ENCODE peak calls at places on chromosomes 5 and 9, in five cellular contexts. One of them, this sample, is unnamed.

GRCh38 chr9:121325387-121325786 is 44.7 kb downstream of the STOM start:
- DNase-seq in neural progenitor cell: no peak
- DNase-seq in A549: no peak
- DNase-seq in mammary epithelial cell: no peak
- DNase-seq in HL-60: no peak
- DNase-seq in this sample: no peak

GRCh38 chr5:118247468-118247867 is 740.9 kb downstream of the DTWD2 start:
- DNase-seq in neural progenitor cell: no peak
- DNase-seq in A549: no peak
- DNase-seq in mammary epithelial cell: peak
- DNase-seq in HL-60: no peak
- DNase-seq in this sample: no peak

GRCh38 chr5:128014578-128014977 is 69.0 kb upstream of the SLC12A2 start:
- DNase-seq in neural progenitor cell: no peak
- DNase-seq in A549: no peak
- DNase-seq in mammary epithelial cell: no peak
- DNase-seq in HL-60: no peak
- DNase-seq in this sample: no peak

GRCh38 chr5:169347786-169348185 is 46.8 kb upstream of the SLIT3 start:
- DNase-seq in neural progenitor cell: no peak
- DNase-seq in A549: no peak
- DNase-seq in mammary epithelial cell: no peak
- DNase-seq in HL-60: no peak
- DNase-seq in this sample: no peak

GRCh38 chr9:112382066-112382465 is 2.2 kb downstream of the HSDL2 start:
- DNase-seq in neural progenitor cell: no peak
- DNase-seq in A549: no peak
- DNase-seq in mammary epithelial cell: no peak
- DNase-seq in HL-60: no peak
- DNase-seq in this sample: no peak

GRCh38 chr5:176578391-176578808 is 29.3 kb downstream of the CDHR2 start:
- DNase-seq in neural progenitor cell: peak
- DNase-seq in A549: peak
- DNase-seq in mammary epithelial cell: peak
- DNase-seq in HL-60: no peak
- DNase-seq in this sample: peak

GRCh38 chr5:8184455-8185063 is 315.6 kb downstream of the MTRR start:
- DNase-seq in neural progenitor cell: peak
- DNase-seq in A549: peak
- DNase-seq in mammary epithelial cell: peak
- DNase-seq in HL-60: no peak
- DNase-seq in this sample: peak

GRCh38 chr5:145295236-145295635 is 539.9 kb downstream of the PRELID2 start:
- DNase-seq in neural progenitor cell: no peak
- DNase-seq in A549: no peak
- DNase-seq in mammary epithelial cell: no peak
- DNase-seq in HL-60: no peak
- DNase-seq in this sample: peak

GRCh38 chr9:124133752-124134151 is 122.2 kb downstream of the LHX2 start:
- DNase-seq in neural progenitor cell: peak
- DNase-seq in A549: peak
- DNase-seq in mammary epithelial cell: no peak
- DNase-seq in HL-60: no peak
- DNase-seq in this sample: peak

GRCh38 chr9:110334183-110334582 is 3.5 kb downstream of the TXNDC8 start:
- DNase-seq in neural progenitor cell: no peak
- DNase-seq in A549: no peak
- DNase-seq in mammary epithelial cell: no peak
- DNase-seq in HL-60: no peak
- DNase-seq in this sample: no peak

GRCh38 chr5:17398439-17398838 is 99.6 kb upstream of the TAF11L2 start:
- DNase-seq in neural progenitor cell: no peak
- DNase-seq in A549: no peak
- DNase-seq in mammary epithelial cell: peak
- DNase-seq in HL-60: no peak
- DNase-seq in this sample: peak

GRCh38 chr9:21324040-21324439 is 11.2 kb downstream of the KLHL9 start:
- DNase-seq in neural progenitor cell: no peak
- DNase-seq in A549: no peak
- DNase-seq in mammary epithelial cell: no peak
- DNase-seq in HL-60: no peak
- DNase-seq in this sample: peak

GRCh38 chr5:165209101-165209727 is 1703.8 kb downstream of the MAT2B start:
- DNase-seq in neural progenitor cell: peak
- DNase-seq in A549: peak
- DNase-seq in mammary epithelial cell: peak
- DNase-seq in HL-60: no peak
- DNase-seq in this sample: peak

GRCh38 chr5:149060325-149060724 is 2.5 kb downstream of the SH3TC2 start:
- DNase-seq in neural progenitor cell: no peak
- DNase-seq in A549: no peak
- DNase-seq in mammary epithelial cell: peak
- DNase-seq in HL-60: no peak
- DNase-seq in this sample: peak

GRCh38 chr5:181224390-181225234 is 1.5 kb downstream of the TRIM41 start:
- DNase-seq in neural progenitor cell: no peak
- DNase-seq in A549: no peak
- DNase-seq in mammary epithelial cell: no peak
- DNase-seq in HL-60: no peak
- DNase-seq in this sample: no peak

GRCh38 chr9:1055156-1055555 is 5.0 kb downstream of the DMRT2 start:
- DNase-seq in neural progenitor cell: no peak
- DNase-seq in A549: no peak
- DNase-seq in mammary epithelial cell: no peak
- DNase-seq in HL-60: no peak
- DNase-seq in this sample: no peak

GRCh38 chr5:8843766-8844165 is 702.1 kb downstream of the SEMA5A start:
- DNase-seq in neural progenitor cell: peak
- DNase-seq in A549: no peak
- DNase-seq in mammary epithelial cell: no peak
- DNase-seq in HL-60: no peak
- DNase-seq in this sample: peak

GRCh38 chr5:93920956-93921355 is 179.6 kb upstream of the POU5F2 start:
- DNase-seq in neural progenitor cell: no peak
- DNase-seq in A549: no peak
- DNase-seq in mammary epithelial cell: no peak
- DNase-seq in HL-60: no peak
- DNase-seq in this sample: no peak

GRCh38 chr9:79671558-79671957 is 99.8 kb downstream of the TLE4 start:
- DNase-seq in neural progenitor cell: no peak
- DNase-seq in A549: peak
- DNase-seq in mammary epithelial cell: peak
- DNase-seq in HL-60: no peak
- DNase-seq in this sample: peak

GRCh38 chr9:68560131-68560844 is 19.6 kb upstream of the TMEM252 start:
- DNase-seq in neural progenitor cell: peak
- DNase-seq in A549: peak
- DNase-seq in mammary epithelial cell: no peak
- DNase-seq in HL-60: peak
- DNase-seq in this sample: peak

GRCh38 chr9:15499108-15499507 is 11.7 kb downstream of the PSIP1 start:
- DNase-seq in neural progenitor cell: no peak
- DNase-seq in A549: no peak
- DNase-seq in mammary epithelial cell: no peak
- DNase-seq in HL-60: no peak
- DNase-seq in this sample: no peak

GRCh38 chr9:15505927-15506326 is 4.8 kb downstream of the PSIP1 start:
- DNase-seq in neural progenitor cell: no peak
- DNase-seq in A549: no peak
- DNase-seq in mammary epithelial cell: no peak
- DNase-seq in HL-60: no peak
- DNase-seq in this sample: no peak

GRCh38 chr9:15501803-15502202 is 9.0 kb downstream of the PSIP1 start:
- DNase-seq in neural progenitor cell: no peak
- DNase-seq in A549: no peak
- DNase-seq in mammary epithelial cell: no peak
- DNase-seq in HL-60: no peak
- DNase-seq in this sample: no peak

GRCh38 chr9:15498246-15499018 is 12.3 kb downstream of the PSIP1 start:
- DNase-seq in neural progenitor cell: no peak
- DNase-seq in A549: no peak
- DNase-seq in mammary epithelial cell: no peak
- DNase-seq in HL-60: no peak
- DNase-seq in this sample: no peak

DNA sequence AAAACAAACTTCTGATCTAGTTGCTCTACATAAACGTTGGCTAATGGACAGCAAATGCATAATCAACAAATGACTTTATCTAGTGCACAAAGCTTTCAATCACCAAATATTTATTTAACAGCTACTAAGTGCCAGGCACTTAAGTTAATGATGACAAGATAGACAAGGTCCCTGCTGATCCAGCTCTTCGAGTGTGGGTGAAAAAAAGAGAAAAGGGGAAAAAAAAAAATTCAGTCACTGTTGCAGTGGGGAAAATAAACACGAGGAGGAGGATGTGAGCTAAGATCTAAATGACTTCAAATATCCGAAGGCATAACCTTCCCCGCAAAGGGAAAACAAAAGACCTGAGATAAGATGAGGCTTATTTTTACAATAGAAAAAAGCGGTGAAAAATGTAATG is 9.6 kb downstream of the PSIP1 start:
- DNase-seq in neural progenitor cell: no peak
- DNase-seq in A549: no peak
- DNase-seq in mammary epithelial cell: no peak
- DNase-seq in HL-60: no peak
- DNase-seq in this sample: peak
- TF ChIP-seq CTCF in neural progenitor cell: no peak
- TF ChIP-seq CTCF in A549: no peak
- TF ChIP-seq CTCF in mammary epithelial cell: no peak
- TF ChIP-seq CTCF in HL-60: no peak
- TF ChIP-seq CTCF in this sample: no peak

GRCh38 chr5:173279166-173279565 is 44.2 kb upstream of the NKX2-5 start:
- DNase-seq in neural progenitor cell: no peak
- DNase-seq in A549: no peak
- DNase-seq in mammary epithelial cell: no peak
- DNase-seq in HL-60: no peak
- DNase-seq in this sample: no peak

GRCh38 chr5:173287086-173287485 is 41.1 kb downstream of the STC2 start:
- DNase-seq in neural progenitor cell: no peak
- DNase-seq in A549: no peak
- DNase-seq in mammary epithelial cell: no peak
- DNase-seq in HL-60: no peak
- DNase-seq in this sample: no peak

GRCh38 chr5:173282916-173283315 is 45.3 kb downstream of the STC2 start:
- DNase-seq in neural progenitor cell: no peak
- DNase-seq in A549: no peak
- DNase-seq in mammary epithelial cell: no peak
- DNase-seq in HL-60: no peak
- DNase-seq in this sample: no peak

GRCh38 chr5:173281910-173282309 is 46.3 kb downstream of the STC2 start:
- DNase-seq in neural progenitor cell: peak
- DNase-seq in A549: peak
- DNase-seq in mammary epithelial cell: no peak
- DNase-seq in HL-60: no peak
- DNase-seq in this sample: peak

GRCh38 chr5:173283318-173284288 is 44.6 kb downstream of the STC2 start:
- DNase-seq in neural progenitor cell: peak
- DNase-seq in A549: peak
- DNase-seq in mammary epithelial cell: peak
- DNase-seq in HL-60: peak
- DNase-seq in this sample: peak
- TF ChIP-seq CTCF in neural progenitor cell: peak
- TF ChIP-seq CTCF in A549: peak
- TF ChIP-seq CTCF in mammary epithelial cell: peak
- TF ChIP-seq CTCF in HL-60: peak
- TF ChIP-seq CTCF in this sample: peak

DNA sequence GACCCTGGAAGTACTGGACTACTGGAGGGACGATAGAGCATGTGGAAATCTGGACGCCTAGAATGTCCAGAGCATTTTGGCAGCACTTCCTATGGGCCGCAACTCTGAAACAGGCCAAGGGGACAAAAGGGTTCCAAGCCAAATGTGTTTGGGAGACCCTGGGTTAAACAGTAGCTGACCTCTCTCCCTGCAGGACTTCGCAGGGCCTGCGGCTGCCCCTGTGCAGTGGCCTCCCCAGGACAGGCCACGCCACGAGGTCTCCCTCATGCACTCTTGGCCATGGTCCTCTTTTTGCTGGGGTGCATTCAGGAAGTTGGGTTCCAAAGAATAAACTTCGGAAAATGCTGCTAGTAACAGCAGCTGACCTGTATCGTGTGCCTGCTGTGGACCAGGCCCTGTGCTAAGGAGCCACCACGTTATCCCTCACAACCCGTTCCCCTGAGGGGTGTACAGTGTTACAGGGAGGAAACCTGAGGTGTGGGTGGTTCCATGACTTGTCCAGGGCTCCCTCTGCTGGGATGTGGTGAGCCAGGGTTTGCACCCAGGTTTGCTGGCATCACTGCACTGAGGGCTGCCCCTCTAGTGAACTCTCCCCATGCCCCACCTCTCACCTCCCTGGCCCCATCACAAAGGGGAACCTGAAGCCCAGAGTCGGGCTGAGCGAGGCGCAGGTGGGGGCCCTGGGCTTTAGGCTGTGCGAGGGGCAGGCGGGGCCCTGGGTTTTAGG is 79.4 kb downstream of the AMBP start:
- DNase-seq in neural progenitor cell: peak
- DNase-seq in A549: peak
- DNase-seq in mammary epithelial cell: no peak
- DNase-seq in HL-60: no peak
- DNase-seq in this sample: peak
- TF ChIP-seq CTCF in neural progenitor cell: peak
- TF ChIP-seq CTCF in A549: peak
- TF ChIP-seq CTCF in mammary epithelial cell: peak
- TF ChIP-seq CTCF in HL-60: no peak
- TF ChIP-seq CTCF in this sample: peak

GRCh38 chr9:130347931-130348330 is 82.4 kb downstream of the HMCN2 start:
- DNase-seq in neural progenitor cell: peak
- DNase-seq in A549: peak
- DNase-seq in mammary epithelial cell: no peak
- DNase-seq in HL-60: no peak
- DNase-seq in this sample: no peak

GRCh38 chr9:130348341-130348740 is 82.8 kb downstream of the HMCN2 start:
- DNase-seq in neural progenitor cell: no peak
- DNase-seq in A549: no peak
- DNase-seq in mammary epithelial cell: no peak
- DNase-seq in HL-60: no peak
- DNase-seq in this sample: no peak

GRCh38 chr9:130348881-130349280 is 83.3 kb downstream of the HMCN2 start:
- DNase-seq in neural progenitor cell: no peak
- DNase-seq in A549: no peak
- DNase-seq in mammary epithelial cell: no peak
- DNase-seq in HL-60: no peak
- DNase-seq in this sample: no peak

GRCh38 chr9:130351343-130351742 is 85.8 kb downstream of the HMCN2 start:
- DNase-seq in neural progenitor cell: no peak
- DNase-seq in A549: no peak
- DNase-seq in mammary epithelial cell: no peak
- DNase-seq in HL-60: no peak
- DNase-seq in this sample: no peak

DNA sequence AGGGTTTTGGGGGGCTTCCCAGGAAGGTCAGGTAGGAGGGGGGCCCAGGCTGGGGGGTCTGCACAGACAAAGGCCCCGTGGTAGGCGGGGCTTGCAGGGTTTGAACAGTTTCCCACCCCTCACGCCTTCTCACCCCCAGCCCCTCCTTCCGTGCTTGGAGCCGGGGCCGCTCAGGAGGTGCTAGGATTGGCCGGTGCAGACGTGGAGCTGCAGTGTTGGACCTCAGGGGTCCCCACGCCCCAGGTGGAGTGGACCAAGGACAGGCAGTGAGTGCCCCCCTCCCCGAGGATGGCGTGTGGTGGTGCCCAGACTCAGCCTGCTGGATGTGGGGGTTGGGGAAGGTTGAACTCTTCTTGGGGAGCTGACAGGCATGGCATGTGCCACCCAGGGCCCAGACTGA is 83.8 kb downstream of the HMCN2 start:
- DNase-seq in neural progenitor cell: no peak
- DNase-seq in A549: no peak
- DNase-seq in mammary epithelial cell: no peak
- DNase-seq in HL-60: no peak
- DNase-seq in this sample: no peak
- TF ChIP-seq CTCF in neural progenitor cell: no peak
- TF ChIP-seq CTCF in A549: no peak
- TF ChIP-seq CTCF in mammary epithelial cell: no peak
- TF ChIP-seq CTCF in HL-60: no peak
- TF ChIP-seq CTCF in this sample: no peak

This sample was measured in choroid plexus epithelial cell.